ENCODE peak calls at places on chromosomes 2 and 18, in nine cellular contexts. S is GM10248, V is hippocampal formation, J is astrocyte of the spinal cord, B is memory B cell, W is EL, I is MV-4-11, F is RPMI8226, Q is left ventricle myocardium inferior. M is an unnamed sample.

GRCh38 chr2:68734688-68735525 is at the start of gene ARHGAP25:
- DNase-seq in J (no peak), Q (no peak), B (peak), V (no peak), I (peak), F (no peak), S (peak), W (no peak), M (no peak)

GRCh38 chr2:118091140-118091478 is 2.8 kb downstream of the INSIG2 start:
- DNase-seq in Q (no peak), F (no peak), B (no peak), W (no peak), I (no peak), J (no peak), S (no peak), V (no peak), M (no peak)

GRCh38 chr2:185833864-185834263 is 95.3 kb downstream of the FSIP2 start:
- DNase-seq in V (no peak), W (peak), Q (no peak), F (no peak), I (no peak), J (no peak), B (no peak), S (no peak), M (no peak)

GRCh38 chr2:200367155-200367554 is 60.7 kb downstream of the SPATS2L start:
- DNase-seq in I (peak), J (no peak), F (peak), Q (no peak), W (peak), S (no peak), V (no peak), B (no peak), M (no peak)

GRCh38 chr18:51266736-51267135 is 69.3 kb upstream of the MEX3C start:
- DNase-seq in I (peak), B (no peak), S (no peak), F (no peak), W (no peak), V (no peak), J (no peak), Q (no peak), M (no peak)

GRCh38 chr2:66845307-66845706 is 410.4 kb downstream of the MEIS1 start:
- DNase-seq in J (no peak), I (peak), S (no peak), Q (no peak), W (peak), B (no peak), V (no peak), F (no peak), M (no peak)

GRCh38 chr2:80168037-80168436 is 136.5 kb downstream of the LRRTM1 start:
- DNase-seq in B (no peak), J (no peak), F (no peak), V (no peak), Q (no peak), I (no peak), W (no peak), S (no peak), M (no peak)

GRCh38 chr2:169955940-169956339 is 128.7 kb downstream of the UBR3 start:
- DNase-seq in J (no peak), S (no peak), V (no peak), W (no peak), B (no peak), Q (no peak), F (no peak), I (no peak), M (no peak)

GRCh38 chr18:26621161-26622026 is 73.0 kb upstream of the KCTD1 start:
- DNase-seq in B (no peak), J (peak), S (peak), F (peak), I (peak), V (peak), Q (peak), W (peak), M (peak)

GRCh38 chr2:20531633-20532262 is 84.9 kb downstream of the RHOB start:
- DNase-seq in B (no peak), F (no peak), I (no peak), Q (no peak), V (no peak), W (no peak), S (no peak), J (no peak), M (no peak)

GRCh38 chr2:47201224-47201623 is 46.1 kb upstream of the STPG4 start:
- DNase-seq in V (no peak), B (no peak), W (peak), J (peak), I (no peak), F (no peak), S (no peak), Q (no peak), M (no peak)

GRCh38 chr2:130341562-130342019 is 1.1 kb upstream of the IMP4 start:
- DNase-seq in Q (no peak), F (peak), J (no peak), S (no peak), W (no peak), V (no peak), B (no peak), I (no peak), M (no peak)

GRCh38 chr2:162085090-162085891 is 11.3 kb upstream of the DPP4 start:
- DNase-seq in Q (no peak), W (peak), F (no peak), B (no peak), J (peak), V (no peak), I (no peak), S (no peak), M (no peak)

GRCh38 chr2:39435974-39436591 is 1.0 kb downstream of the MAP4K3 start:
- DNase-seq in Q (no peak), J (peak), F (no peak), B (no peak), W (peak), I (no peak), S (no peak), V (peak), M (peak)

GRCh38 chr2:24969784-24970183 is 2.0 kb downstream of the DNAJC27 start:
- DNase-seq in J (no peak), F (no peak), W (no peak), B (no peak), Q (no peak), V (no peak), S (no peak), I (no peak), M (no peak)

GRCh38 chr2:199603748-199604291 is 146.1 kb upstream of the SATB2 start:
- DNase-seq in S (no peak), W (peak), V (no peak), J (peak), B (no peak), Q (no peak), F (no peak), I (no peak), M (no peak)

GRCh38 chr2:219369447-219369861 is 18.3 kb downstream of the DNPEP start:
- DNase-seq in F (no peak), Q (peak), J (peak), I (no peak), S (no peak), B (no peak), W (peak), V (no peak), M (no peak)

GRCh38 chr2:169221745-169222369 is 140.5 kb downstream of the LRP2 start:
- DNase-seq in I (peak), S (no peak), B (no peak), W (peak), F (no peak), V (no peak), Q (no peak), J (peak), M (peak)

GRCh38 chr2:181319291-181319690 is 137.9 kb upstream of the ITGA4 start:
- DNase-seq in V (no peak), Q (no peak), J (no peak), W (no peak), B (no peak), F (no peak), S (no peak), I (no peak), M (no peak)

GRCh38 chr2:10283106-10284062 is 19.3 kb upstream of the HPCAL1 start:
- DNase-seq in J (peak), V (no peak), S (no peak), W (peak), I (peak), F (no peak), B (no peak), Q (no peak), M (no peak)

M was measured in cerebellar cortex.